ENCODE peak calls at places on chromosomes 7 and 10, in four cellular contexts. R, S, A and J are unnamed samples.

GRCh38 chr7:142535123-142535779 is 214.0 kb upstream of the PRSS1 start:
- DNase-seq in R (peak), S (peak), A (peak), J (peak)

GRCh38 chr7:137715546-137715945 is 131.2 kb downstream of the DGKI start:
- DNase-seq in R (no peak), S (no peak), A (no peak), J (no peak)

GRCh38 chr10:33927347-33927746 is 592.9 kb upstream of the NRP1 start:
- DNase-seq in R (no peak), S (peak), A (no peak), J (no peak)

GRCh38 chr10:26438534-26439269 is 561 bp downstream of the APBB1IP start:
- DNase-seq in R (peak), S (no peak), A (peak), J (no peak)

GRCh38 chr10:95275726-95276366 is 15.0 kb downstream of the PDLIM1 start:
- DNase-seq in R (no peak), S (no peak), A (no peak), J (no peak)

GRCh38 chr10:93379366-93380042 is 102.6 kb downstream of the MYOF start:
- DNase-seq in R (no peak), S (no peak), A (no peak), J (no peak)

GRCh38 chr7:105429746-105430612 is 41.3 kb upstream of the SRPK2 start:
- DNase-seq in R (peak), S (peak), A (no peak), J (no peak)

GRCh38 chr10:105800626-105801025 is 1159.5 kb downstream of the SORCS3 start:
- DNase-seq in R (no peak), S (no peak), A (no peak), J (no peak)

GRCh38 chr10:26806557-26806956 is 54.2 kb downstream of the ABI1 start:
- DNase-seq in R (no peak), S (no peak), A (no peak), J (no peak)

GRCh38 chr7:82694020-82694419 is 250.4 kb upstream of the CACNA2D1 start:
- DNase-seq in R (peak), S (no peak), A (no peak), J (no peak)

GRCh38 chr7:7972927-7973594 is 4.5 kb downstream of the GLCCI1 start:
- DNase-seq in R (no peak), S (no peak), A (no peak), J (no peak)

GRCh38 chr10:84510121-84510520 is 181.7 kb downstream of the CCSER2 start:
- DNase-seq in R (no peak), S (no peak), A (no peak), J (no peak)

GRCh38 chr10:72695496-72695895 is 3.6 kb downstream of the MCU start:
- DNase-seq in R (no peak), S (no peak), A (no peak), J (no peak)

GRCh38 chr10:103241262-103242011 is 4.2 kb upstream of the RPEL1 start:
- DNase-seq in R (no peak), S (no peak), A (no peak), J (no peak)

GRCh38 chr10:70782401-70783055 is 2.6 kb downstream of the TBATA start:
- DNase-seq in R (peak), S (no peak), A (no peak), J (no peak)

GRCh38 chr10:127906548-127907377 is at the start of gene PTPRE:
- DNase-seq in R (peak), S (peak), A (peak), J (no peak)

GRCh38 chr10:12201543-12201942 is 5.6 kb downstream of the CDC123 start:
- DNase-seq in R (no peak), S (no peak), A (no peak), J (no peak)

GRCh38 chr10:62738916-62739315 is 65.6 kb upstream of the ADO start:
- DNase-seq in R (no peak), S (no peak), A (no peak), J (no peak)

GRCh38 chr10:114856544-114857287 is 35.1 kb downstream of the FHIP2A start:
- DNase-seq in R (no peak), S (no peak), A (no peak), J (no peak)

GRCh38 chr10:117926491-117926890 is 120.2 kb downstream of the RAB11FIP2 start:
- DNase-seq in R (no peak), S (no peak), A (no peak), J (no peak)

GRCh38 chr7:145848691-145849090 is 267.9 kb upstream of the CNTNAP2 start:
- DNase-seq in R (peak), S (peak), A (peak), J (no peak)

GRCh38 chr10:17256026-17256425 is 28.0 kb downstream of the VIM start:
- DNase-seq in R (no peak), S (no peak), A (no peak), J (no peak)

GRCh38 chr10:57955076-57955475 is 312.6 kb downstream of the IPMK start:
- DNase-seq in R (no peak), S (no peak), A (no peak), J (no peak)

GRCh38 chr10:110618206-110618605 is 25.9 kb upstream of the RBM20 start:
- DNase-seq in R (no peak), S (no peak), A (no peak), J (no peak)

GRCh38 chr10:32065871-32066270 is 9.6 kb upstream of the KIF5B start:
- DNase-seq in R (no peak), S (no peak), A (no peak), J (no peak)

GRCh38 chr7:73828107-73828803 is 2.5 kb upstream of the CLDN4 start:
- DNase-seq in R (peak), S (peak), A (no peak), J (no peak)

GRCh38 chr7:101678713-101679112 is 49.6 kb upstream of the MYL10 start:
- DNase-seq in R (no peak), S (no peak), A (no peak), J (no peak)

GRCh38 chr10:30155401-30155800 is 96.0 kb upstream of the JCAD start:
- DNase-seq in R (no peak), S (no peak), A (no peak), J (no peak)

GRCh38 chr7:27329917-27330316 is 87.3 kb downstream of the EVX1 start:
- DNase-seq in R (peak), S (no peak), A (no peak), J (no peak)

GRCh38 chr10:72310636-72311035 is 36.9 kb downstream of the DDIT4 start:
- DNase-seq in R (no peak), S (no peak), A (no peak), J (no peak)

GRCh38 chr10:75544923-75545322 is 113.5 kb downstream of the LRMDA start:
- DNase-seq in R (no peak), S (no peak), A (no peak), J (no peak)

GRCh38 chr10:88228130-88228529 is 355.0 kb downstream of the RNLS start:
- DNase-seq in R (no peak), S (no peak), A (no peak), J (no peak)

GRCh38 chr10:89540550-89540949 is 5.2 kb upstream of the SLC16A12 start:
- DNase-seq in R (no peak), S (no peak), A (no peak), J (no peak)

GRCh38 chr10:47111329-47111862 is 188.6 kb upstream of the GDF10 start:
- DNase-seq in R (no peak), S (no peak), A (peak), J (no peak)

GRCh38 chr7:2175514-2175913 is 57.2 kb downstream of the MAD1L1 start:
- DNase-seq in R (peak), S (no peak), A (no peak), J (no peak)

GRCh38 chr10:112241651-112242341 is 41.4 kb upstream of the TECTB start:
- DNase-seq in R (no peak), S (no peak), A (no peak), J (no peak)

GRCh38 chr10:107727762-107728317 is 563.3 kb upstream of the SORCS1 start:
- DNase-seq in R (peak), S (no peak), A (no peak), J (no peak)

GRCh38 chr7:143229054-143229790 is 7.4 kb downstream of the TAS2R40 start:
- DNase-seq in R (peak), S (no peak), A (no peak), J (no peak)

GRCh38 chr10:28302012-28302667 is 724 bp downstream of the MPP7 start:
- DNase-seq in R (no peak), S (no peak), A (no peak), J (no peak)

GRCh38 chr7:77894574-77895091 is 96.1 kb downstream of the PHTF2 start:
- DNase-seq in R (no peak), S (no peak), A (no peak), J (no peak)
- H3K4me3 ChIP-seq in R (no peak), S (no peak), A (no peak), J (no peak)

GRCh38 chr10:91367127-91367531 is 43.0 kb upstream of the HECTD2 start:
- DNase-seq in R (no peak), S (no peak), A (no peak), J (no peak)
- TF ChIP-seq NRF1 in R (no peak), S (no peak), A (no peak), J (no peak)

GRCh38 chr10:23439920-23440875 is 1.3 kb downstream of the OTUD1 start:
- DNase-seq in R (peak), S (no peak), A (peak), J (no peak)

GRCh38 chr10:23437987-23438546 is 808 bp upstream of the OTUD1 start:
- DNase-seq in R (no peak), S (no peak), A (peak), J (no peak)

GRCh38 chr10:23442936-23443335 is 4.1 kb downstream of the OTUD1 start:
- DNase-seq in R (no peak), S (no peak), A (no peak), J (no peak)

GRCh38 chr10:23438547-23439451 is at the start of gene OTUD1:
- DNase-seq in R (peak), S (peak), A (peak), J (peak)

DNA sequence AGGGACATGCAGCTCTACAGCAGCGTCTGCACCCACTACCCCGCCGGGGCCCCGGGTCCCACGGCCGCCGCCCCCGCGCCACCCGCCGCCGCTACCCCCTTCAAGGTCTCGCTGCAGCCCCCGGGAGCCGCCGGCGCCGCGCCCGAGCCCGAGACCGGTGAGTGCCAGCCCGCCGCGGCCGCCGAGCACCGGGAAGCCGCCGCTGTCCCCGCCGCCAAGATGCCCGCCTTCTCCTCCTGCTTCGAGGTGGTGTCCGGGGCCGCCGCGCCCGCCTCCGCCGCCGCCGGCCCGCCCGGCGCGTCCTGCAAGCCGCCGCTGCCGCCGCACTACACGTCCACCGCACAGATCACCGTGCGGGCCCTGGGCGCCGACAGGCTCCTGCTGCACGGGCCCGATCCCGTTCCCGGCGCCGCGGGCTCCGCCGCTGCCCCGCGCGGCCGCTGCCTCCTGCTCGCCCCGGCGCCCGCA is 611 bp downstream of the OTUD1 start:
- DNase-seq in R (peak), S (peak), A (no peak), J (no peak)
- H3K4me3 ChIP-seq in R (peak), S (peak), A (peak), J (peak)

DNA sequence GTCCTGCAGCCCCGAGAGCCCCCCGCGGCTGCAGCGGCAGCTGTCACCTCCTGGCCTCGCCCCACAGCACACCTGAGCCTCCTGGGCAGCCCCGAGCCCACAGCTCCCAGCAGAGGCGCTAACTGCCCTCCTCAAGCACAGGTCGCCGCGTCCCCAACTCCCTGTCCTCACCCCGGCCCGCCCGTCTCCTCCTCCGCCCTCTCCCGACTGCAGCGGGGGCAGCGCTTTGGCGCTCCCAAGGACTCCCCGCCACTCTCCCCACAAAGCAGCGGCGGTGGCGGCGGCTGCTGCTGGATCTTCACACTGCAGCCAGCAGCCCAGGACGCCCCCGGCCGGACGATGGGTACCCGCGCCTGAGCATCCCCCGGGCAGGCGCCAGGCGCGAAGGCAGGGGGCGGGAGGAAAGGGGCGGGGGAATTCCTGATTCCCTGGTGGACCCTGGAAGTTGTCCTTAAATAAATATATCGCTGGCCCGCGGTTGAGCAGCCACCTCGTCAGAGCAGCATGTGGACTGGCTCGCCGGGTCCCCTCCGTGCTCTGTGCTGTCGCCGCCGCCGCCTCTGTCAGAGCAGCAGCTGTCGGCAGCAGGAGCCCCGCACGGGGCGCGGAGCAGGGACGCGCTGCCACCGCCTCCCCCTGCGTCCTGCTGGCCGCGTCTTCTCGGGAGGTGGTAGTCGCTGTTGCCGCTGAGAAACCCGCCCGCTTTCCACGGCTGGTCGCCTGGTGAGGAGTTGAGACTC is at the start of gene ZNF804B:
- DNase-seq in R (peak), S (peak), A (peak), J (no peak)
- TF ChIP-seq NRF1 in R (no peak), S (no peak), A (no peak), J (no peak)